ENCODE peak calls at places on chromosomes 13 and 19, in five cellular contexts. M is fibroblast of mammary gland, J is A549, Y is fibroblast of pulmonary artery, Z is AG09309. R is an unnamed sample.

GRCh38 chr13:75796825-75797224 is 160.7 kb downstream of the LMO7 start:
- DNase-seq in M (no peak), Y (no peak), J (no peak), Z (no peak), R (no peak)

GRCh38 chr19:30158067-30158892 is 213.9 kb upstream of the ZNF536 start:
- DNase-seq in Z (no peak), M (no peak), J (no peak), Y (no peak), R (no peak)

GRCh38 chr13:99986751-99987150 is 5.2 kb downstream of the ZIC2 start:
- DNase-seq in Z (no peak), J (no peak), M (no peak), Y (no peak), R (no peak)

GRCh38 chr13:59658736-59659330 is 504.9 kb downstream of the DIAPH3 start:
- DNase-seq in Y (no peak), J (no peak), M (no peak), Z (no peak), R (no peak)

GRCh38 chr13:112651306-112651705 is 38.5 kb upstream of the ATP11A start:
- DNase-seq in Z (no peak), J (no peak), M (no peak), Y (peak; percentile 79), R (no peak)

GRCh38 chr13:106630162-106630561 is 62.2 kb upstream of the ARGLU1 start:
- DNase-seq in Y (no peak), J (no peak), M (no peak), Z (no peak), R (no peak)

GRCh38 chr19:50896591-50897190 is 14.5 kb downstream of the KLK4 start:
- DNase-seq in Y (peak; percentile 25), Z (no peak), M (peak; percentile 85), J (peak; percentile 67), R (peak; percentile 12)

GRCh38 chr13:41900918-41901317 is 60.0 kb downstream of the VWA8 start:
- DNase-seq in Y (no peak), Z (no peak), M (peak; percentile 25), J (peak; percentile 16), R (no peak)

GRCh38 chr13:98054301-98054700 is 88.6 kb upstream of the FARP1 start:
- DNase-seq in J (no peak), M (no peak), Y (no peak), Z (no peak), R (no peak)

GRCh38 chr13:49021953-49022352 is 46.2 kb downstream of the FNDC3A start:
- DNase-seq in Z (no peak), J (no peak), M (no peak), Y (no peak), R (no peak)

GRCh38 chr19:33171916-33172359 is 22.2 kb upstream of the LRP3 start:
- DNase-seq in J (peak; percentile 42), M (peak; percentile 79), Y (no peak), Z (no peak), R (peak; percentile 44)

GRCh38 chr19:34317311-34317927 is 47.6 kb upstream of the GPI start:
- DNase-seq in Z (no peak), Y (peak; percentile 41), J (no peak), M (peak; percentile 41), R (no peak)

GRCh38 chr19:8373867-8374813 is 10.2 kb downstream of the ANGPTL4 start:
- DNase-seq in M (no peak), Y (no peak), J (peak; percentile 68), Z (no peak), R (no peak)

GRCh38 chr19:44608391-44608821 is 5.0 kb upstream of the IGSF23 start:
- DNase-seq in Z (no peak), Y (peak; percentile 55), J (no peak), M (peak; percentile 33), R (peak; percentile 61)

GRCh38 chr19:46040125-46040524 is 677 bp downstream of the IGFL4 start:
- DNase-seq in J (no peak), M (no peak), Y (no peak), Z (no peak), R (no peak)

GRCh38 chr13:48631441-48631840 is 22.3 kb upstream of the CYSLTR2 start:
- DNase-seq in M (no peak), Y (peak; percentile 42), Z (no peak), J (no peak), R (peak; percentile 59)

GRCh38 chr13:78045916-78046315 is 127.3 kb upstream of the EDNRB start:
- DNase-seq in Y (peak; percentile 48), Z (no peak), M (peak; percentile 17), J (no peak), R (no peak)

GRCh38 chr13:44312898-44313551 is 60.6 kb upstream of the SERP2 start:
- DNase-seq in Y (peak; percentile 79), Z (peak; percentile 83), J (peak; percentile 67), M (peak; percentile 99), R (peak; percentile 73)

GRCh38 chr19:15216363-15216762 is 15.6 kb upstream of the NOTCH3 start:
- DNase-seq in Y (no peak), Z (no peak), J (no peak), M (no peak), R (no peak)

GRCh38 chr19:3868770-3869456 is at the start of gene ZFR2:
- DNase-seq in Z (no peak), J (peak; percentile 22), Y (no peak), M (no peak), R (no peak)

GRCh38 chr13:63161219-63161618 is 1745.6 kb upstream of the PCDH20 start:
- DNase-seq in Z (no peak), J (no peak), M (peak; percentile 19), Y (peak; percentile 7), R (peak; percentile 1)

GRCh38 chr13:45219938-45220375 is 19.1 kb upstream of the KCTD4 start:
- DNase-seq in Y (peak; percentile 68), M (peak; percentile 77), Z (peak; percentile 48), J (peak; percentile 72), R (peak; percentile 56)

GRCh38 chr19:54464044-54464623 is 556 bp upstream of the LENG9 start:
- DNase-seq in M (peak; percentile 40), Z (no peak), J (peak; percentile 99), Y (peak; percentile 90), R (peak; percentile 79)

GRCh38 chr13:32791545-32792172 is 205.4 kb downstream of the PDS5B start:
- DNase-seq in M (peak; percentile 9), Y (no peak), J (peak; percentile 3), Z (no peak), R (peak; percentile 31)

GRCh38 chr13:30805603-30806011 is 70.3 kb downstream of the ALOX5AP start:
- DNase-seq in Z (no peak), Y (peak; percentile 64), M (no peak), J (no peak), R (no peak)

GRCh38 chr13:73335226-73335625 is 276.4 kb downstream of the KLF5 start:
- DNase-seq in M (peak; percentile 87), Z (peak; percentile 59), Y (peak; percentile 58), J (peak; percentile 79), R (peak; percentile 83)

GRCh38 chr19:58181902-58182576 is 822 bp upstream of the ZNF274 start:
- DNase-seq in Y (peak; percentile 50), J (peak; percentile 82), Z (no peak), M (peak; percentile 49), R (peak; percentile 34)

GRCh38 chr19:16118489-16119033 is 6.9 kb downstream of the RAB8A start:
- DNase-seq in Z (no peak), Y (no peak), J (no peak), M (no peak), R (no peak)

GRCh38 chr19:11860721-11861120 is 12.2 kb downstream of the ZNF439 start:
- DNase-seq in Z (no peak), Y (no peak), J (no peak), M (no peak), R (no peak)

GRCh38 chr19:11856568-11857264 is 8.2 kb downstream of the ZNF439 start:
- DNase-seq in M (no peak), J (no peak), Z (no peak), Y (no peak), R (no peak)

DNA sequence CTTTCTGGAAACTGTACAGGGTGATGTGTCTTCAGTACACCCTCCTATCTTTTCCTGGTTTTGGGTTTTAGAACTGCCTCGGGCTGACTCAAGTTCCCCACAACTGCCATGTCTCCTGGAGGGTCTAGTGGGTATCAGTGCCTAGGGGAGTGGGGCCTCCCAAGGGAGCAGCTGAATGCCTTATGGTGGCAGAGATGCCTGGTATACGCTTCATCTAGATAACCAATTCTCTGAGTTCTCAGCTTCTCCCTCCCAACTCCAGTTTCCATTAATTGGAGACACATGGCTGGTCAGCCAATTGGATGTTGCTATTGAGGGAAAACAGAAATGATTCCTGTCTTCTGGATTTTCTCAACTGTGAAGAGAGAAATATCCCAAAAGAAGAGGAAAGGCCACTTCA is 12.8 kb downstream of the ZNF439 start:
- DNase-seq in Y (no peak), Z (no peak), J (no peak), M (no peak), R (no peak)
- H3K4me3 ChIP-seq in Y (no peak overlapping the region), Z (no peak overlapping the region), J (no peak overlapping the region), M (no peak overlapping the region), R (no peak overlapping the region)

DNA sequence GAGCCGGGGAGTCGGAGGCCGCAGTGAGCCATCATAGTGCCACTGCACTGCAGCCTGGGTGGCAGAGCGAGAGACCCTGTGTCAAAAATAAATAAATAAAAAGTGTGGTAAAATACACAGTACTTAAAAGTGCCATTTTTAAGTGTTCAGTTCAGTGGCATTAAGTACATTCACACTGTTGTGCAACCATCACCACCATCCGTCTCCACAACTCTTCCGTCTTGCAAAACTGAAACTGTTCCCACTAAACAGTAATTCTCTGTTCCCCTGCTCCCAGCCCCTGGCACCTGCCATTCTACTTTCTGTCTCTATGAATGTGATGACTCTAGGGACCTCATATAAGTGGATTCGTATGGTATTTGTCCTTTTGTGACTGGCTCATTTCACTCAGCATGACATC is 13.3 kb downstream of the SLC25A42 start:
- DNase-seq in Y (no peak), J (no peak), M (no peak), Z (no peak), R (no peak)
- H3K4me3 ChIP-seq in Y (no peak overlapping the region), J (no peak overlapping the region), M (no peak overlapping the region), Z (no peak overlapping the region), R (no peak overlapping the region)

DNA sequence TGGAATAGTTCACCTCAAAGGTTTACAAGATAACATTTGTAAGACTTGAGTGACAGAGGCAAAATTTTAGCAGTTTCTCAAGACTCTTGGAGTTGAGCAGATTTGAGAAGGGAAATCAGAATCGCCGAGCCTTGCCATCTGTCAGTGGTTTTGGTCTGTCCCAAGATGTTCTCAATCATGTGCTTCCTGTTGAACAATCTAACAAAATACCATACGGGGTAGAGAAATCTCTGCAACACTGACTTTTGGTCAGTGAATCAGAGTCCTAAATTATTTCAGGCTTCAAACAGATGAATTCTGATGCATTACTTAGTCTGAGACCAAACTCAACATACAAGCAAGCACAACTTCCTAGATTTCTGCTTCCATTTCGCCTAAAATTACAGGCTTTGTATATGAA is 3.8 kb downstream of the KCTD12 start:
- DNase-seq in Z (peak; percentile 65), Y (peak; percentile 77), M (peak; percentile 87), J (no peak), R (peak; percentile 45)
- H3K4me3 ChIP-seq in Z (no peak overlapping the region), Y (peak overlapping the region; percentile 71), M (peak overlapping the region; percentile 74), J (no peak overlapping the region), R (peak overlapping the region; percentile 18)

DNA sequence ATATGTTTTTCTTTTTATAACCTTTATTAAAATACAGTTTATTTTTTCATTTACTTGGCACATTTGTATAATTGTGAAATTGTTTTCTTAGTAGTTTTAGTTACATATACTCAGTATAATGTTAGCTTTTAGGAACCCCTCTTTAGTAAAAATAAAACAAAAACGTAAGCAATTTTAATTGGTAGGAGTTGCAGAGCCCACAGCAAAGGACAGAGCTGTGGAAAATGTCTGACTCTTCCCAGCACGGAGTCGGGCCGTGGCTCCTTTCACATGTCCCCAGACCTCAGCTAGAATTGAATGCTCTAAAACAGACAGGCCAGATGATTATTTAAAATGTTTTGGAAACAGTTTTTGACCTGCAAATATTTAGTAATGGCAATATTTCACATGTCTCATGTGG is 27.9 kb upstream of the CEACAM21 start:
- DNase-seq in J (no peak), M (no peak), Z (no peak), Y (no peak), R (no peak)
- H3K4me3 ChIP-seq in J (no peak overlapping the region), M (no peak overlapping the region), Z (no peak overlapping the region), Y (no peak overlapping the region), R (no peak overlapping the region)

R was measured in fibroblast of villous mesenchyme.